ENCODE peak calls at places on chromosomes 4 and X, in ten cellular contexts. D, J, P, S, V, M, O, A, T and K are unnamed samples.

GRCh38 chr4:118270492-118270891 is 82.3 kb downstream of the PRSS12 start:
- DNase-seq in D (no peak), J (no peak), P (no peak), S (no peak), V (no peak), M (no peak), O (no peak), A (no peak), T (no peak), K (no peak)

GRCh38 chr4:142549726-142550463 is 296.2 kb downstream of the INPP4B start:
- DNase-seq in D (no peak), J (no peak), P (no peak), S (no peak), V (no peak), M (no peak), O (no peak), A (no peak), T (no peak), K (peak; percentile 1)

GRCh38 chrX:91435465-91435864 is 826 bp downstream of the PABPC5 start:
- DNase-seq in D (no peak), J (no peak), P (no peak), S (no peak), V (no peak), M (no peak), O (peak; percentile 35), A (peak; percentile 34), T (no peak), K (no peak)

GRCh38 chr4:153572609-153573008 is 106.4 kb downstream of the TMEM131L start:
- DNase-seq in D (no peak), J (no peak), P (no peak), S (no peak), V (no peak), M (no peak), O (no peak), A (no peak), T (no peak), K (no peak)

GRCh38 chr4:77433102-77433733 is 172.4 kb upstream of the CXCL13 start:
- DNase-seq in D (no peak), J (no peak), P (no peak), S (no peak), V (no peak), M (no peak), O (no peak), A (no peak), T (no peak), K (no peak)

GRCh38 chrX:63258144-63258543 is 93.0 kb downstream of the SPIN4 start:
- DNase-seq in D (no peak), J (no peak), P (no peak), S (no peak), V (no peak), M (no peak), O (no peak), A (no peak), T (no peak), K (peak; percentile 28)

GRCh38 chrX:82961129-82961528 is 547.0 kb upstream of the POU3F4 start:
- DNase-seq in D (no peak), J (no peak), P (no peak), S (no peak), V (no peak), M (no peak), O (no peak), A (no peak), T (no peak), K (no peak)

GRCh38 chrX:68894142-68894512 is 65.3 kb downstream of the EFNB1 start:
- DNase-seq in D (peak; percentile 65), J (no peak), P (no peak), S (no peak), V (no peak), M (peak; percentile 68), O (no peak), A (no peak), T (no peak), K (peak; percentile 10)

GRCh38 chr4:156100651-156101050 is 147.0 kb upstream of the CTSO start:
- DNase-seq in D (no peak), J (no peak), P (no peak), S (no peak), V (no peak), M (no peak), O (no peak), A (no peak), T (no peak), K (no peak)

GRCh38 chr4:5446595-5446994 is 261.8 kb downstream of the EVC2 start:
- DNase-seq in D (no peak), J (no peak), P (no peak), S (no peak), V (no peak), M (peak; percentile 48), O (no peak), A (no peak), T (no peak), K (no peak)

GRCh38 chrX:49053223-49054072 is 5.4 kb upstream of the CCDC120 start:
- DNase-seq in D (peak; percentile 71), J (no peak), P (peak; percentile 62), S (no peak), V (no peak), M (peak; percentile 80), O (peak; percentile 83), A (peak; percentile 59), T (peak; percentile 58), K (peak; percentile 65)

GRCh38 chr4:127505203-127505602 is 127.6 kb upstream of the INTU start:
- DNase-seq in D (no peak), J (no peak), P (peak; percentile 61), S (no peak), V (no peak), M (no peak), O (no peak), A (peak; percentile 51), T (no peak), K (no peak)

GRCh38 chr4:2263701-2264321 is 1.9 kb upstream of the MXD4 start:
- DNase-seq in D (peak; percentile 45), J (no peak), P (no peak), S (no peak), V (no peak), M (no peak), O (peak; percentile 37), A (no peak), T (no peak), K (no peak)

GRCh38 chr4:20393486-20394100 is 141.9 kb downstream of the SLIT2 start:
- DNase-seq in D (no peak), J (no peak), P (no peak), S (no peak), V (no peak), M (no peak), O (no peak), A (no peak), T (no peak), K (peak; percentile 38)

GRCh38 chr4:25792200-25792791 is 70.5 kb downstream of the SEL1L3 start:
- DNase-seq in D (no peak), J (no peak), P (peak; percentile 79), S (no peak), V (no peak), M (no peak), O (no peak), A (peak; percentile 51), T (no peak), K (peak; percentile 14)

GRCh38 chr4:69823481-69824186 is 36.3 kb downstream of the SULT1E1 start:
- DNase-seq in D (no peak), J (no peak), P (peak; percentile 80), S (no peak), V (no peak), M (no peak), O (no peak), A (no peak), T (no peak), K (peak; percentile 19)

GRCh38 chrX:95754411-95754810 is 930.2 kb upstream of the DIAPH2 start:
- DNase-seq in D (no peak), J (no peak), P (no peak), S (no peak), V (no peak), M (no peak), O (no peak), A (no peak), T (no peak), K (peak; percentile 4)
- H3K4me3 ChIP-seq in D (no peak overlapping the region), J (no peak overlapping the region), P (no peak overlapping the region), S (no peak overlapping the region), V (no peak overlapping the region), M (no peak overlapping the region), O (no peak overlapping the region), A (no peak overlapping the region), T (no peak overlapping the region), K (no peak overlapping the region)

GRCh38 chr4:162017863-162018262 is 145.9 kb downstream of the FSTL5 start:
- DNase-seq in D (no peak), J (no peak), P (no peak), S (no peak), V (no peak), M (no peak), O (no peak), A (no peak), T (no peak), K (no peak)
- H3K9me3 ChIP-seq in D (no peaks in the 10 kb centered on the region), J (no peaks in the 10 kb centered on the region), P (no peaks in the 10 kb centered on the region), S (no peaks in the 10 kb centered on the region), V (no peaks in the 10 kb centered on the region), M (no peaks in the 10 kb centered on the region), O (no peaks in the 10 kb centered on the region), A (no peaks in the 10 kb centered on the region), T (no peaks in the 10 kb centered on the region), K (no peaks in the 10 kb centered on the region)

DNA sequence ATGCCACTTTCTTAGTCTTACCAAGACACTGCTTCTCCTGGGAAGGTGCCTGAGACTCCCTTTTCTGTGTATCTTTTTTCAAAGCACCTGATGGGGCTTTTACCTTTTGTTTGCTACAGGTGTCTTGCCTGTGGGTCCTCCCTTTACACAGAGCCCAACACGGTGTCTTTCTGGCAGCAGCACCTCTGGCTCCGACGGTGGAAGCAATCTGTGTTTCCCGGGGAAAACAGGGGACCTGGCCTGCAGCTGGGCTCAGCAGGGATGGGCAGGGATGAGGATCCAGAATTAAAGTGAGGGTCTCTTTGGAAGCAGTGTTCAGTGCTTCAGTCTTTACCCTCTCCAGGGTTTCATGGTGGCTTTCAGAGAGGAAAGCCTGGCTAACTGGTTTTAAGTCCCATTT is 11.3 kb downstream of the POU4F2 start:
- DNase-seq in D (no peak), J (no peak), P (no peak), S (no peak), V (no peak), M (no peak), O (no peak), A (no peak), T (no peak), K (no peak)
- H3K27me3 ChIP-seq in D (peaks cover 9% of the 10 kb centered on the region), J (peaks cover 76% of the 10 kb centered on the region), P (peaks cover 98% of the 10 kb centered on the region), S (no peaks in the 10 kb centered on the region), V (peaks cover 89% of the 10 kb centered on the region), M (no peaks in the 10 kb centered on the region), O (no peaks in the 10 kb centered on the region), A (peaks cover 76% of the 10 kb centered on the region), T (peaks cover 27% of the 10 kb centered on the region), K (no peaks in the 10 kb centered on the region)

GRCh38 chr4:140427919-140428471 is 547 bp upstream of the CLGN start:
- DNase-seq in D (no peak), J (no peak), P (no peak), S (no peak), V (no peak), M (no peak), O (no peak), A (no peak), T (no peak), K (no peak)

GRCh38 chr4:140427104-140427918 is at the start of gene CLGN:
- DNase-seq in D (peak; percentile 77), J (no peak), P (peak; percentile 62), S (peak; percentile 21), V (peak; percentile 73), M (peak; percentile 60), O (peak; percentile 69), A (peak; percentile 45), T (peak; percentile 42), K (peak; percentile 71)

GRCh38 chr4:140423106-140423505 is 4.3 kb downstream of the CLGN start:
- DNase-seq in D (no peak), J (no peak), P (no peak), S (no peak), V (no peak), M (no peak), O (no peak), A (no peak), T (no peak), K (no peak)

GRCh38 chr4:140426610-140427103 is 791 bp downstream of the CLGN start:
- DNase-seq in D (peak; percentile 47), J (no peak), P (no peak), S (no peak), V (no peak), M (no peak), O (no peak), A (no peak), T (no peak), K (peak; percentile 23)
- H3K4me3 ChIP-seq in D (peak overlapping the region; percentile 79), J (peak overlapping the region; percentile 59), P (peak overlapping the region; percentile 62), S (peak overlapping the region; percentile 62), V (peak overlapping the region; percentile 73), M (peak overlapping the region; percentile 58), O (peak overlapping the region; percentile 49), A (no peak overlapping the region), T (peak overlapping the region; percentile 53), K (peak overlapping the region; percentile 69)